ENCODE peak calls at places on chromosomes 13 and 19, in six cellular contexts. R is tibial artery, O is ovary, N is fibroblast of lung, T is PC-9, W is cardiac muscle cell. K is an unnamed sample.

GRCh38 chr19:43594710-43595604 is 977 bp downstream of the IRGQ start:
- DNase-seq in R (no peak), O (peak; percentile 48), N (peak; percentile 60), T (peak; percentile 38), W (peak; percentile 75), K (peak; percentile 71)

GRCh38 chr13:81874681-81875661 is 1534.0 kb upstream of the SPRY2 start:
- DNase-seq in R (no peak), O (no peak), N (no peak), T (no peak), W (no peak), K (no peak)

GRCh38 chr19:10543420-10544241 is at the start of gene ATG4D:
- DNase-seq in R (peak; percentile 57), O (peak; percentile 80), N (peak; percentile 61), T (peak; percentile 87), W (peak; percentile 89), K (no peak)

GRCh38 chr19:54653181-54653809 is 9.5 kb upstream of the LILRB4 start:
- DNase-seq in R (no peak), O (no peak), N (peak; percentile 19), T (no peak), W (no peak), K (no peak)

GRCh38 chr13:30905932-30906383 is at the start of gene MEDAG:
- DNase-seq in R (peak; percentile 93), O (peak; percentile 79), N (peak; percentile 78), T (no peak), W (no peak), K (peak; percentile 95)

GRCh38 chr13:111396457-111396856 is 76.0 kb downstream of the TEX29 start:
- DNase-seq in R (peak; percentile 7), O (no peak), N (no peak), T (no peak), W (no peak), K (no peak)

GRCh38 chr19:12913011-12913561 is 6.0 kb downstream of the SYCE2 start:
- DNase-seq in R (peak; percentile 65), O (peak; percentile 82), N (peak; percentile 80), T (no peak), W (peak; percentile 43), K (peak; percentile 77)

GRCh38 chr19:1243768-1244692 is 2.5 kb downstream of the ATP5F1D start:
- DNase-seq in R (peak; percentile 86), O (peak; percentile 92), N (peak; percentile 85), T (no peak), W (peak; percentile 88), K (peak; percentile 89)

GRCh38 chr19:48194041-48194871 is 23.8 kb downstream of the ZSWIM9 start:
- DNase-seq in R (no peak), O (no peak), N (no peak), T (no peak), W (peak; percentile 28), K (no peak)

GRCh38 chr19:6694147-6694815 is 24.3 kb upstream of the TNFSF14 start:
- DNase-seq in R (no peak), O (no peak), N (no peak), T (no peak), W (no peak), K (no peak)

GRCh38 chr19:34676697-34677385 is at the start of gene SCGB2B2:
- DNase-seq in R (no peak), O (no peak), N (no peak), T (peak; percentile 56), W (peak; percentile 46), K (peak; percentile 78)

GRCh38 chr13:27304611-27305010 is 34.0 kb downstream of the RASL11A start:
- DNase-seq in R (no peak), O (no peak), N (no peak), T (no peak), W (no peak), K (no peak)
- H3K4me3 ChIP-seq in R (no peak overlapping the region), O (no peak overlapping the region), N (no peak overlapping the region), T (no peak overlapping the region), W (no peak overlapping the region), K (no peak overlapping the region)

DNA sequence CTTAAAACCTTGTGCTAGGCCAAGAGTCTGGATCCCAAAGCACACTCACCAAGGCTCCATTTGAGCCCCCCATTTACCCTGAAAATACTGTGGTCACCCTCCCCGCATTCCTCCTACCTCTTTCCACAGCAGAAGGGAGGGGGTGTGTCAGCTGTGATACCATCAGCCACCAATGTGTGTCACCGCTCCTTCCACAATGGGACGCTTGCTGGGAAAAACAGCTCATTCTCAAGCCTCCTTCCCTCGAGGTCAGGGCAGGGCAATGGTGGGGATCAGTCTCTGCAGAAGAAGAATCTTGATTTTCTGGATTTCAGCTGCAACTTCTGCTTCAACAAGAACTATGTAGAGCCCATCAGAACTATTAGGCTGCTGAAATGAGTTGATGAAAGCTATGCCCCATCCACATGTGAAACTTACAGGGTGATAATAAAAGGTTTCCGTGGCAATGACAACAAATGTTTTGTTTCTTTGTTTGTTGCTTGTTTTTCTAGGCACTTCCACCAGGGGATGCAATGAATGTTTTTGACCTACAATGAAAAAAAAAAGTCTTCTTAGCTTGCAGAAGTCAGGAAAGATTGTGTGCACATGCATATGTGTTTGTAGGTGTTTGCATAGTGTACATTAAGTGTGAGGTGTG is 26.4 kb upstream of the ZNF507 start:
- DNase-seq in R (no peak), O (no peak), N (no peak), T (no peak), W (peak; percentile 42), K (no peak)
- TF ChIP-seq CTCF in R (no peak), O (no peak), N (peak; percentile 33), T (peak; percentile 42), W (peak; percentile 2), K (no peak)

GRCh38 chr13:40598599-40598998 is 67.8 kb downstream of the FOXO1 start:
- DNase-seq in R (no peak), O (no peak), N (peak; percentile 15), T (no peak), W (no peak), K (no peak)
- H3K4me1 ChIP-seq in R (peaks cover 48% of the 10 kb centered on the region), O (peaks cover 25% of the 10 kb centered on the region), N (no peaks in the 10 kb centered on the region), T (no peaks in the 10 kb centered on the region), W (no peaks in the 10 kb centered on the region), K (peaks cover 42% of the 10 kb centered on the region)

GRCh38 chr19:3096902-3097326 is 2.8 kb downstream of the GNA11 start:
- DNase-seq in R (no peak), O (no peak), N (no peak), T (no peak), W (no peak), K (no peak)
- H3K4me3 ChIP-seq in R (peak overlapping the region; percentile 91), O (peak overlapping the region; percentile 27), N (peak overlapping the region; percentile 91), T (no peak overlapping the region), W (no peak overlapping the region), K (no peak overlapping the region)

GRCh38 chr19:46488551-46488950 is 7.1 kb downstream of the PNMA8B start:
- DNase-seq in R (no peak), O (no peak), N (no peak), T (no peak), W (no peak), K (no peak)

GRCh38 chr19:46487178-46487801 is 8.4 kb downstream of the PNMA8B start:
- DNase-seq in R (no peak), O (peak; percentile 37), N (no peak), T (no peak), W (no peak), K (no peak)

GRCh38 chr19:46490774-46491173 is 4.9 kb downstream of the PNMA8B start:
- DNase-seq in R (no peak), O (no peak), N (no peak), T (no peak), W (no peak), K (no peak)

GRCh38 chr19:46487802-46488445 is 7.7 kb downstream of the PNMA8B start:
- DNase-seq in R (peak; percentile 76), O (peak; percentile 87), N (peak; percentile 71), T (peak; percentile 38), W (peak; percentile 89), K (peak; percentile 88)

DNA sequence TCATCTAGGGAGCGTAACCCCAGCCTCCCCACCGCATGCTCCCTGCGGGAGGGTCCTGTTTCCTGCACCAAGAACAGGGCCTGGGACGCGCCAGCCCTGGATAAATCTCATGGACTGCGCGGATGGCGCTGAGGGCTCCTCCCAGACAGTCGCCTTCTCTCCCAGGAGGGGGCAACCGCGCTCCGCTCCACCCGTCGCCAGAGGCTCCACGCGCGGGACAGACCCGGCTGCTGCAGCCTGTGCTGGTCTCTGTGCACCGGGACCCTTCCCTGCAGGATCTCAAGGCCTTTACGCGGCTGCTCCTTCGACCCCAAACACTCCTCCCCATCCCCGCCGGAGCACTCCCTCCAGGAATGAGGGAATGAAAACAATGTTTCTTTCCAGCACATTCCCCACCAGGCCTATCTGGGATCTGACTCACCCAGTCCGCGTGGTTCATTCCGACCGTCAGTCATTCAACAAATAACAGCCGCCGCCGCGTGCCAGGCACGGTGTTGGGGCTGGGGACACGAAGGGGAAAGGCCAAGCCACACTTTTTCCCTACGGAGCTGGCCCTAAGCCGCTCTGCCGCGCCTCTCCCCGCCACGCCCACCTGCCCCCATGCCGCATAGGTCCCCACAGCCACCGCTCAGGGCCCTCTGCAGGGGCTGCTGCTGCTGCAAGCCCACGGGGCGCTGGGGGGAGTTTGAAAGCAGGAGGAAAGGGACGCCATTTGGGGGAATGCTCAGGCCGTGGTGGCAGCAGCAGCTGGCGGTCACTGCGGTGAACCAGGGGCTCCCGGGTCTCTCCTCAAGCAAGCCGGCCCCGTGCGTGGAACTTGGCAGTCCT is 6.0 kb downstream of the PNMA8B start:
- DNase-seq in R (peak; percentile 76), O (peak; percentile 71), N (peak; percentile 56), T (no peak), W (no peak), K (peak; percentile 77)
- TF ChIP-seq CTCF in R (peak; percentile 24), O (no peak), N (peak; percentile 36), T (no peak), W (peak; percentile 40), K (no peak)